ENCODE peak calls at places on chromosomes 13 and 19, in five cellular contexts. N, J, W, M and H are unnamed samples.

GRCh38 chr19:1396019-1396767 is 5.1 kb downstream of the GAMT start:
- DNase-seq in W (no peak), J (no peak), M (no peak), N (no peak), H (no peak)

GRCh38 chr19:9673912-9674668 is 810 bp downstream of the ZNF562 start:
- DNase-seq in W (peak), N (no peak), M (no peak), J (no peak), H (no peak)

GRCh38 chr19:7748756-7749155 is 1.4 kb upstream of the CD209 start:
- DNase-seq in N (no peak), M (no peak), J (no peak), W (no peak), H (peak)

GRCh38 chr13:34942732-34943674 is 933 bp downstream of the NBEA start:
- DNase-seq in J (peak), W (no peak), N (peak), M (peak), H (peak)

GRCh38 chr19:10193666-10194499 is 870 bp downstream of the DNMT1 start:
- DNase-seq in M (peak), W (no peak), J (peak), N (no peak), H (peak)

GRCh38 chr13:71374471-71375041 is 492.4 kb downstream of the DACH1 start:
- DNase-seq in M (no peak), J (no peak), N (no peak), W (no peak), H (no peak)

GRCh38 chr19:2337329-2337707 is 8.8 kb downstream of the SPPL2B start:
- DNase-seq in W (peak), J (no peak), M (no peak), N (no peak), H (no peak)

GRCh38 chr19:30695171-30695875 is 323.1 kb downstream of the ZNF536 start:
- DNase-seq in J (peak), N (no peak), M (no peak), W (no peak), H (no peak)

GRCh38 chr13:36418022-36418805 is 14.1 kb upstream of the CCNA1 start:
- DNase-seq in W (peak), M (no peak), J (no peak), N (no peak), H (peak)

GRCh38 chr13:104327217-104327616 is 1261.0 kb upstream of the SLC10A2 start:
- DNase-seq in N (no peak), J (no peak), W (no peak), M (no peak), H (no peak)

GRCh38 chr13:28851422-28851821 is 31.3 kb downstream of the MTUS2 start:
- DNase-seq in W (no peak), M (no peak), J (no peak), N (no peak), H (no peak)

GRCh38 chr13:73421310-73421912 is 362.6 kb downstream of the KLF5 start:
- DNase-seq in M (peak), J (no peak), W (peak), N (no peak), H (no peak)

GRCh38 chr13:28401303-28402056 is 93.4 kb downstream of the FLT1 start:
- DNase-seq in W (no peak), J (no peak), M (no peak), N (no peak), H (no peak)